ENCODE peak calls at places on chromosomes 5 and 9, in five cellular contexts. One of them, this sample, is unnamed.

GRCh38 chr5:115069087-115069968 is 100.4 kb downstream of the TRIM36 start:
- DNase-seq in H1: no peak
- DNase-seq in A549: peak; percentile 60
- DNase-seq in IMR-90: peak; percentile 58
- DNase-seq in HepG2: peak; percentile 64
- DNase-seq in this sample: peak; percentile 51

GRCh38 chr5:56698463-56699381 is 116.6 kb upstream of the MAP3K1 start:
- DNase-seq in H1: no peak
- DNase-seq in A549: no peak
- DNase-seq in IMR-90: no peak
- DNase-seq in HepG2: no peak
- DNase-seq in this sample: no peak

GRCh38 chr9:126157826-126158431 is 168.7 kb upstream of the MVB12B start:
- DNase-seq in H1: no peak
- DNase-seq in A549: no peak
- DNase-seq in IMR-90: no peak
- DNase-seq in HepG2: no peak
- DNase-seq in this sample: no peak

GRCh38 chr5:140408750-140409241 is 7.2 kb downstream of the ANKHD1 start:
- DNase-seq in H1: no peak
- DNase-seq in A549: peak; percentile 19
- DNase-seq in IMR-90: no peak
- DNase-seq in HepG2: no peak
- DNase-seq in this sample: no peak

GRCh38 chr5:69308046-69308553 is 24.5 kb downstream of the CCDC125 start:
- DNase-seq in H1: no peak
- DNase-seq in A549: no peak
- DNase-seq in IMR-90: no peak
- DNase-seq in HepG2: no peak
- DNase-seq in this sample: no peak

GRCh38 chr9:69542942-69543704 is 129.0 kb downstream of the APBA1 start:
- DNase-seq in H1: no peak
- DNase-seq in A549: no peak
- DNase-seq in IMR-90: no peak
- DNase-seq in HepG2: no peak
- DNase-seq in this sample: no peak

GRCh38 chr5:139378941-139379361 is 4.1 kb downstream of the SLC23A1 start:
- DNase-seq in H1: no peak
- DNase-seq in A549: no peak
- DNase-seq in IMR-90: no peak
- DNase-seq in HepG2: no peak
- DNase-seq in this sample: no peak

GRCh38 chr5:95715799-95716461 is 15.2 kb upstream of the RHOBTB3 start:
- DNase-seq in H1: no peak
- DNase-seq in A549: peak; percentile 11
- DNase-seq in IMR-90: peak; percentile 76
- DNase-seq in HepG2: no peak
- DNase-seq in this sample: peak; percentile 63

GRCh38 chr5:137292461-137293025 is 206.6 kb downstream of the SPOCK1 start:
- DNase-seq in H1: no peak
- DNase-seq in A549: no peak
- DNase-seq in IMR-90: no peak
- DNase-seq in HepG2: no peak
- DNase-seq in this sample: no peak

GRCh38 chr5:62592558-62592957 is 13.9 kb downstream of the LRRC70 start:
- DNase-seq in H1: no peak
- DNase-seq in A549: no peak
- DNase-seq in IMR-90: no peak
- DNase-seq in HepG2: no peak
- DNase-seq in this sample: no peak

GRCh38 chr5:72622152-72622760 is 115.0 kb upstream of the ZNF366 start:
- DNase-seq in H1: no peak
- DNase-seq in A549: no peak
- DNase-seq in IMR-90: no peak
- DNase-seq in HepG2: no peak
- DNase-seq in this sample: no peak

GRCh38 chr9:36772449-36773370 is 200.0 kb downstream of the MELK start:
- DNase-seq in H1: no peak
- DNase-seq in A549: no peak
- DNase-seq in IMR-90: peak; percentile 36
- DNase-seq in HepG2: no peak
- DNase-seq in this sample: no peak

GRCh38 chr9:135126480-135127187 is 39.2 kb downstream of the OLFM1 start:
- DNase-seq in H1: no peak
- DNase-seq in A549: peak; percentile 75
- DNase-seq in IMR-90: no peak
- DNase-seq in HepG2: no peak
- DNase-seq in this sample: peak; percentile 68

GRCh38 chr5:110625376-110625999 is 101.0 kb downstream of the TMEM232 start:
- DNase-seq in H1: no peak
- DNase-seq in A549: peak; percentile 20
- DNase-seq in IMR-90: peak; percentile 52
- DNase-seq in HepG2: peak; percentile 9
- DNase-seq in this sample: peak; percentile 22

GRCh38 chr9:93094294-93095204 is 1.5 kb upstream of the CARD19 start:
- DNase-seq in H1: no peak
- DNase-seq in A549: no peak
- DNase-seq in IMR-90: no peak
- DNase-seq in HepG2: no peak
- DNase-seq in this sample: no peak

GRCh38 chr9:130359819-130360218 is 84.9 kb upstream of the ASS1 start:
- DNase-seq in H1: no peak
- DNase-seq in A549: no peak
- DNase-seq in IMR-90: no peak
- DNase-seq in HepG2: no peak
- DNase-seq in this sample: no peak

GRCh38 chr5:123485275-123485674 is 26.7 kb upstream of the CSNK1G3 start:
- DNase-seq in H1: no peak
- DNase-seq in A549: no peak
- DNase-seq in IMR-90: no peak
- DNase-seq in HepG2: no peak
- DNase-seq in this sample: no peak

GRCh38 chr5:154557548-154557947 is 79.5 kb upstream of the HAND1 start:
- DNase-seq in H1: no peak
- DNase-seq in A549: no peak
- DNase-seq in IMR-90: no peak
- DNase-seq in HepG2: no peak
- DNase-seq in this sample: no peak

GRCh38 chr9:2158111-2158610 is 143.0 kb downstream of the SMARCA2 start:
- DNase-seq in H1: no peak
- DNase-seq in A549: peak; percentile 67
- DNase-seq in IMR-90: peak; percentile 67
- DNase-seq in HepG2: no peak
- DNase-seq in this sample: no peak

GRCh38 chr9:11312976-11313375 is 700.2 kb upstream of the PTPRD start:
- DNase-seq in H1: no peak
- DNase-seq in A549: no peak
- DNase-seq in IMR-90: no peak
- DNase-seq in HepG2: no peak
- DNase-seq in this sample: no peak

GRCh38 chr5:125002727-125003598 is 256.5 kb upstream of the ZNF608 start:
- DNase-seq in H1: no peak
- DNase-seq in A549: no peak
- DNase-seq in IMR-90: no peak
- DNase-seq in HepG2: no peak
- DNase-seq in this sample: no peak

DNA sequence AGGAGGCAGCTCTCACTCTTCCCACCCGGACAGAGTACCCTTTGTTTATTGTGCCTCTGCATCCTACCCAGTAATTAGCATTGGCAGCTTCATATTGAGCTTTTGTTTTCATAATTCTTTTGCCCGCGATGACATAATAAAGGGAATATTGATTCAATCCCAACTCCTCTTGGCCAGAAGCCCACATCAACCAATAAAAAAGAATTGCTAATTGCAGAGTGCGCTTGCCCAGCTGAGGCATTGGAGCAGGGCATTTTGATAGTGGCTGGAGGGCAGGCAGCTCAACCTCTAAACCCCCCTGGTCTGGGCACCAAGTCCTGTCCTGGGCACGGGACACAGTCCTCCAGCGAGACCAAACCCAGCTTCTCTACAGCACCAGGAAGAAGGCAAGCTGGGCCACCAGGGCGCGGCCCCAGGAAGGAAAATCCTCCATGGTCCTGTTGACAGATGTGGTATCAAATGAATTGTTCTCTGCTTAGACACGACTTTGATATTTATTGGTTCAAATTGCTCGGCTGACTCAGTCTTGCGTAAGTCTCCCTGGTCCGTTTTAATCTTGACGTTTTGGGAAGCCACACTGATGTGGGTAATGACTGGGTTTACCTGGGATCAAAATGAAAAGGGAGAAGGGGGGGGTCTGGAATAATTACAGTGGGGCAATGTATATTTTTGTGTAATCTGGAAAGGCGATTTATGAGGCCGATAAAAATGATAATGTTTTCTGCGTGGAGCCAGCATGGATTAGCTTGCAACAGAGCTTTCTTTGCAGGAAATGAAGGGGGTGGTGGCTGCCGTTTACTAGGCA is 220.7 kb upstream of the MSX2 start:
- DNase-seq in H1: no peak
- DNase-seq in A549: peak; percentile 37
- DNase-seq in IMR-90: peak; percentile 84
- DNase-seq in HepG2: no peak
- DNase-seq in this sample: peak; percentile 91
- TF ChIP-seq CEBPB in H1: peak; percentile 43
- TF ChIP-seq CEBPB in A549: peak; percentile 66
- TF ChIP-seq CEBPB in IMR-90: peak; percentile 97
- TF ChIP-seq CEBPB in HepG2: no peak
- TF ChIP-seq CEBPB in this sample: peak; percentile 99

GRCh38 chr5:116583085-116583766 is 8.6 kb upstream of the SEMA6A start:
- DNase-seq in H1: no peak
- DNase-seq in A549: no peak
- DNase-seq in IMR-90: peak; percentile 4
- DNase-seq in HepG2: no peak
- DNase-seq in this sample: no peak
- TF ChIP-seq CEBPB in H1: no peak
- TF ChIP-seq CEBPB in A549: no peak
- TF ChIP-seq CEBPB in IMR-90: no peak
- TF ChIP-seq CEBPB in HepG2: no peak
- TF ChIP-seq CEBPB in this sample: no peak

GRCh38 chr9:101376117-101376866 is 8.5 kb downstream of the BAAT start:
- DNase-seq in H1: no peak
- DNase-seq in A549: peak; percentile 61
- DNase-seq in IMR-90: peak; percentile 63
- DNase-seq in HepG2: no peak
- DNase-seq in this sample: no peak
- TF ChIP-seq CEBPB in H1: no peak
- TF ChIP-seq CEBPB in A549: no peak
- TF ChIP-seq CEBPB in IMR-90: no peak
- TF ChIP-seq CEBPB in HepG2: no peak
- TF ChIP-seq CEBPB in this sample: no peak

GRCh38 chr5:149563461-149563860 is 12.2 kb upstream of the CSNK1A1 start:
- DNase-seq in H1: no peak
- DNase-seq in A549: no peak
- DNase-seq in IMR-90: peak; percentile 64
- DNase-seq in HepG2: no peak
- DNase-seq in this sample: no peak

GRCh38 chr5:149567226-149567625 is 14.1 kb upstream of the ARHGEF37 start:
- DNase-seq in H1: no peak
- DNase-seq in A549: no peak
- DNase-seq in IMR-90: no peak
- DNase-seq in HepG2: no peak
- DNase-seq in this sample: no peak

GRCh38 chr5:149559712-149560111 is 8.5 kb upstream of the CSNK1A1 start:
- DNase-seq in H1: no peak
- DNase-seq in A549: no peak
- DNase-seq in IMR-90: peak; percentile 22
- DNase-seq in HepG2: no peak
- DNase-seq in this sample: no peak

DNA sequence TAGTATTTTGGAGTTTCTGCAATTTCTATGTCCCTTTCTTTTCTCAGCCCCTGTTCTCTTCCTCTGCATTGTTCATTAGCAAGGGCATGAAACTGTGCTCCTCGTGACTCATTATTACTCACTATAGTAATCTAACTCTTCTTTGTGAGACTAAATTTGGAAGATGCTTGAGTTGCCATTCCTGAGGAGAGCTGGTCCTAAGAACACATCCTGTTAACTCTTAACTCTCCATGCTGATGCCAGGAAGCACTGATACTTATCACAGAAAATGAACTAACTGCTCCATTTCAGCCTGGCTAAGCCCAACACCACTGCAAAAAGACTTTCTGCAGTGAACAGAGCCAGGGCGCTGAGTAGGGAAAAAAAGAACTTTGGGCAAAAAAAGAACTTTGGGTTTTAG is 10.6 kb upstream of the CSNK1A1 start:
- DNase-seq in H1: no peak
- DNase-seq in A549: peak; percentile 88
- DNase-seq in IMR-90: peak; percentile 98
- DNase-seq in HepG2: peak; percentile 36
- DNase-seq in this sample: peak; percentile 95
- TF ChIP-seq CEBPB in H1: no peak
- TF ChIP-seq CEBPB in A549: no peak
- TF ChIP-seq CEBPB in IMR-90: peak; percentile 54
- TF ChIP-seq CEBPB in HepG2: no peak
- TF ChIP-seq CEBPB in this sample: no peak

GRCh38 chr5:135324160-135324559 is 74.9 kb downstream of the MACROH2A1 start:
- DNase-seq in H1: no peak
- DNase-seq in A549: no peak
- DNase-seq in IMR-90: no peak
- DNase-seq in HepG2: no peak
- DNase-seq in this sample: no peak
- TF ChIP-seq CEBPB in H1: no peak
- TF ChIP-seq CEBPB in A549: no peak
- TF ChIP-seq CEBPB in IMR-90: no peak
- TF ChIP-seq CEBPB in HepG2: no peak
- TF ChIP-seq CEBPB in this sample: no peak

This sample was measured in HCT116.